ENCODE peak calls at places on chromosome 13, in eight cellular contexts. One of them, this sample, is unnamed.

GRCh38 chr13:45833663-45834062 is 17.9 kb downstream of the SIAH3 start:
- DNase-seq in CD8-positive, alpha-beta T cell: no peak
- DNase-seq in stimulated activated CD4-positive, alpha-beta T cell treated with anti-CD3 and anti-CD28 coated beads, Interleukin-15, amount 100 ng/mL, for 1 hour: no peak
- DNase-seq in RPMI7951: peak
- DNase-seq in naive thymus-derived CD4-positive, alpha-beta T cell: no peak
- DNase-seq in EH: peak
- DNase-seq in nucleus accumbens: no peak
- DNase-seq in heart left ventricle: no peak
- DNase-seq in this sample: no peak

GRCh38 chr13:104796581-104796980 is 1730.4 kb upstream of the SLC10A2 start:
- DNase-seq in CD8-positive, alpha-beta T cell: no peak
- DNase-seq in stimulated activated CD4-positive, alpha-beta T cell treated with anti-CD3 and anti-CD28 coated beads, Interleukin-15, amount 100 ng/mL, for 1 hour: no peak
- DNase-seq in RPMI7951: no peak
- DNase-seq in naive thymus-derived CD4-positive, alpha-beta T cell: no peak
- DNase-seq in EH: no peak
- DNase-seq in nucleus accumbens: no peak
- DNase-seq in heart left ventricle: no peak
- DNase-seq in this sample: no peak

GRCh38 chr13:103022328-103022727 is 43.9 kb downstream of the SLC10A2 start:
- DNase-seq in CD8-positive, alpha-beta T cell: no peak
- DNase-seq in stimulated activated CD4-positive, alpha-beta T cell treated with anti-CD3 and anti-CD28 coated beads, Interleukin-15, amount 100 ng/mL, for 1 hour: no peak
- DNase-seq in RPMI7951: no peak
- DNase-seq in naive thymus-derived CD4-positive, alpha-beta T cell: no peak
- DNase-seq in EH: peak
- DNase-seq in nucleus accumbens: no peak
- DNase-seq in heart left ventricle: no peak
- DNase-seq in this sample: no peak

GRCh38 chr13:24654741-24655140 is 25.5 kb upstream of the ATP12A start:
- DNase-seq in CD8-positive, alpha-beta T cell: no peak
- DNase-seq in stimulated activated CD4-positive, alpha-beta T cell treated with anti-CD3 and anti-CD28 coated beads, Interleukin-15, amount 100 ng/mL, for 1 hour: no peak
- DNase-seq in RPMI7951: no peak
- DNase-seq in naive thymus-derived CD4-positive, alpha-beta T cell: no peak
- DNase-seq in EH: no peak
- DNase-seq in nucleus accumbens: no peak
- DNase-seq in heart left ventricle: no peak
- DNase-seq in this sample: no peak

GRCh38 chr13:112903071-112903577 is 65.9 kb upstream of the MCF2L start:
- DNase-seq in CD8-positive, alpha-beta T cell: no peak
- DNase-seq in stimulated activated CD4-positive, alpha-beta T cell treated with anti-CD3 and anti-CD28 coated beads, Interleukin-15, amount 100 ng/mL, for 1 hour: no peak
- DNase-seq in RPMI7951: no peak
- DNase-seq in naive thymus-derived CD4-positive, alpha-beta T cell: no peak
- DNase-seq in EH: no peak
- DNase-seq in nucleus accumbens: no peak
- DNase-seq in heart left ventricle: no peak
- DNase-seq in this sample: no peak

GRCh38 chr13:113879506-113880360 is 15.9 kb upstream of the GAS6 start:
- DNase-seq in CD8-positive, alpha-beta T cell: peak
- DNase-seq in stimulated activated CD4-positive, alpha-beta T cell treated with anti-CD3 and anti-CD28 coated beads, Interleukin-15, amount 100 ng/mL, for 1 hour: no peak
- DNase-seq in RPMI7951: peak
- DNase-seq in naive thymus-derived CD4-positive, alpha-beta T cell: no peak
- DNase-seq in EH: no peak
- DNase-seq in nucleus accumbens: no peak
- DNase-seq in heart left ventricle: no peak
- DNase-seq in this sample: no peak

GRCh38 chr13:28470286-28470685 is 24.6 kb downstream of the FLT1 start:
- DNase-seq in CD8-positive, alpha-beta T cell: no peak
- DNase-seq in stimulated activated CD4-positive, alpha-beta T cell treated with anti-CD3 and anti-CD28 coated beads, Interleukin-15, amount 100 ng/mL, for 1 hour: no peak
- DNase-seq in RPMI7951: no peak
- DNase-seq in naive thymus-derived CD4-positive, alpha-beta T cell: no peak
- DNase-seq in EH: peak
- DNase-seq in nucleus accumbens: no peak
- DNase-seq in heart left ventricle: no peak
- DNase-seq in this sample: no peak

GRCh38 chr13:30997697-30998547 is 65.5 kb downstream of the TEX26 start:
- DNase-seq in CD8-positive, alpha-beta T cell: no peak
- DNase-seq in stimulated activated CD4-positive, alpha-beta T cell treated with anti-CD3 and anti-CD28 coated beads, Interleukin-15, amount 100 ng/mL, for 1 hour: no peak
- DNase-seq in RPMI7951: no peak
- DNase-seq in naive thymus-derived CD4-positive, alpha-beta T cell: no peak
- DNase-seq in EH: no peak
- DNase-seq in nucleus accumbens: no peak
- DNase-seq in heart left ventricle: peak
- DNase-seq in this sample: no peak

GRCh38 chr13:98155475-98156111 is 12.7 kb downstream of the FARP1 start:
- DNase-seq in CD8-positive, alpha-beta T cell: no peak
- DNase-seq in stimulated activated CD4-positive, alpha-beta T cell treated with anti-CD3 and anti-CD28 coated beads, Interleukin-15, amount 100 ng/mL, for 1 hour: no peak
- DNase-seq in RPMI7951: peak
- DNase-seq in naive thymus-derived CD4-positive, alpha-beta T cell: no peak
- DNase-seq in EH: peak
- DNase-seq in nucleus accumbens: no peak
- DNase-seq in heart left ventricle: no peak
- DNase-seq in this sample: no peak

GRCh38 chr13:110676057-110676510 is 29.8 kb downstream of the CARS2 start:
- DNase-seq in CD8-positive, alpha-beta T cell: no peak
- DNase-seq in stimulated activated CD4-positive, alpha-beta T cell treated with anti-CD3 and anti-CD28 coated beads, Interleukin-15, amount 100 ng/mL, for 1 hour: no peak
- DNase-seq in RPMI7951: no peak
- DNase-seq in naive thymus-derived CD4-positive, alpha-beta T cell: no peak
- DNase-seq in EH: no peak
- DNase-seq in nucleus accumbens: no peak
- DNase-seq in heart left ventricle: no peak
- DNase-seq in this sample: no peak

GRCh38 chr13:69292789-69293425 is 814.7 kb upstream of the ATXN8OS start:
- DNase-seq in CD8-positive, alpha-beta T cell: no peak
- DNase-seq in stimulated activated CD4-positive, alpha-beta T cell treated with anti-CD3 and anti-CD28 coated beads, Interleukin-15, amount 100 ng/mL, for 1 hour: no peak
- DNase-seq in RPMI7951: no peak
- DNase-seq in naive thymus-derived CD4-positive, alpha-beta T cell: no peak
- DNase-seq in EH: no peak
- DNase-seq in nucleus accumbens: no peak
- DNase-seq in heart left ventricle: no peak
- DNase-seq in this sample: no peak

GRCh38 chr13:74171621-74172020 is 37.4 kb upstream of the KLF12 start:
- DNase-seq in CD8-positive, alpha-beta T cell: no peak
- DNase-seq in stimulated activated CD4-positive, alpha-beta T cell treated with anti-CD3 and anti-CD28 coated beads, Interleukin-15, amount 100 ng/mL, for 1 hour: no peak
- DNase-seq in RPMI7951: no peak
- DNase-seq in naive thymus-derived CD4-positive, alpha-beta T cell: no peak
- DNase-seq in EH: no peak
- DNase-seq in nucleus accumbens: no peak
- DNase-seq in heart left ventricle: no peak
- DNase-seq in this sample: no peak

GRCh38 chr13:109389892-109390345 is 396.5 kb downstream of the IRS2 start:
- DNase-seq in CD8-positive, alpha-beta T cell: no peak
- DNase-seq in stimulated activated CD4-positive, alpha-beta T cell treated with anti-CD3 and anti-CD28 coated beads, Interleukin-15, amount 100 ng/mL, for 1 hour: no peak
- DNase-seq in RPMI7951: no peak
- DNase-seq in naive thymus-derived CD4-positive, alpha-beta T cell: no peak
- DNase-seq in EH: peak
- DNase-seq in nucleus accumbens: no peak
- DNase-seq in heart left ventricle: no peak
- DNase-seq in this sample: no peak

GRCh38 chr13:99357920-99358319 is 50.7 kb upstream of the GPR183 start:
- DNase-seq in CD8-positive, alpha-beta T cell: no peak
- DNase-seq in stimulated activated CD4-positive, alpha-beta T cell treated with anti-CD3 and anti-CD28 coated beads, Interleukin-15, amount 100 ng/mL, for 1 hour: no peak
- DNase-seq in RPMI7951: no peak
- DNase-seq in naive thymus-derived CD4-positive, alpha-beta T cell: no peak
- DNase-seq in EH: no peak
- DNase-seq in nucleus accumbens: no peak
- DNase-seq in heart left ventricle: no peak
- DNase-seq in this sample: no peak

GRCh38 chr13:95298169-95298940 is 2.9 kb downstream of the ABCC4 start:
- DNase-seq in CD8-positive, alpha-beta T cell: no peak
- DNase-seq in stimulated activated CD4-positive, alpha-beta T cell treated with anti-CD3 and anti-CD28 coated beads, Interleukin-15, amount 100 ng/mL, for 1 hour: no peak
- DNase-seq in RPMI7951: no peak
- DNase-seq in naive thymus-derived CD4-positive, alpha-beta T cell: no peak
- DNase-seq in EH: no peak
- DNase-seq in nucleus accumbens: no peak
- DNase-seq in heart left ventricle: no peak
- DNase-seq in this sample: no peak

GRCh38 chr13:60759499-60759898 is 362.5 kb downstream of the TDRD3 start:
- DNase-seq in CD8-positive, alpha-beta T cell: no peak
- DNase-seq in stimulated activated CD4-positive, alpha-beta T cell treated with anti-CD3 and anti-CD28 coated beads, Interleukin-15, amount 100 ng/mL, for 1 hour: no peak
- DNase-seq in RPMI7951: no peak
- DNase-seq in naive thymus-derived CD4-positive, alpha-beta T cell: no peak
- DNase-seq in EH: no peak
- DNase-seq in nucleus accumbens: no peak
- DNase-seq in heart left ventricle: no peak
- DNase-seq in this sample: no peak

GRCh38 chr13:96993660-96994029 is 631 bp downstream of the OXGR1 start:
- DNase-seq in CD8-positive, alpha-beta T cell: no peak
- DNase-seq in stimulated activated CD4-positive, alpha-beta T cell treated with anti-CD3 and anti-CD28 coated beads, Interleukin-15, amount 100 ng/mL, for 1 hour: no peak
- DNase-seq in RPMI7951: no peak
- DNase-seq in naive thymus-derived CD4-positive, alpha-beta T cell: no peak
- DNase-seq in EH: no peak
- DNase-seq in nucleus accumbens: no peak
- DNase-seq in heart left ventricle: no peak
- DNase-seq in this sample: no peak

GRCh38 chr13:35225582-35225981 is 250.9 kb downstream of the MAB21L1 start:
- DNase-seq in CD8-positive, alpha-beta T cell: no peak
- DNase-seq in stimulated activated CD4-positive, alpha-beta T cell treated with anti-CD3 and anti-CD28 coated beads, Interleukin-15, amount 100 ng/mL, for 1 hour: no peak
- DNase-seq in RPMI7951: no peak
- DNase-seq in naive thymus-derived CD4-positive, alpha-beta T cell: no peak
- DNase-seq in EH: no peak
- DNase-seq in nucleus accumbens: no peak
- DNase-seq in heart left ventricle: no peak
- DNase-seq in this sample: no peak

GRCh38 chr13:79405831-79406596 is at the start of gene RBM26:
- DNase-seq in CD8-positive, alpha-beta T cell: peak
- DNase-seq in stimulated activated CD4-positive, alpha-beta T cell treated with anti-CD3 and anti-CD28 coated beads, Interleukin-15, amount 100 ng/mL, for 1 hour: peak
- DNase-seq in RPMI7951: peak
- DNase-seq in naive thymus-derived CD4-positive, alpha-beta T cell: peak
- DNase-seq in EH: peak
- DNase-seq in nucleus accumbens: peak
- DNase-seq in heart left ventricle: peak
- DNase-seq in this sample: peak

GRCh38 chr13:71880753-71881541 is 13.9 kb upstream of the DACH1 start:
- DNase-seq in CD8-positive, alpha-beta T cell: no peak
- DNase-seq in stimulated activated CD4-positive, alpha-beta T cell treated with anti-CD3 and anti-CD28 coated beads, Interleukin-15, amount 100 ng/mL, for 1 hour: no peak
- DNase-seq in RPMI7951: no peak
- DNase-seq in naive thymus-derived CD4-positive, alpha-beta T cell: no peak
- DNase-seq in EH: no peak
- DNase-seq in nucleus accumbens: no peak
- DNase-seq in heart left ventricle: no peak
- DNase-seq in this sample: no peak

GRCh38 chr13:98428256-98428966 is 148.5 kb downstream of the STK24 start:
- DNase-seq in CD8-positive, alpha-beta T cell: no peak
- DNase-seq in stimulated activated CD4-positive, alpha-beta T cell treated with anti-CD3 and anti-CD28 coated beads, Interleukin-15, amount 100 ng/mL, for 1 hour: no peak
- DNase-seq in RPMI7951: no peak
- DNase-seq in naive thymus-derived CD4-positive, alpha-beta T cell: no peak
- DNase-seq in EH: no peak
- DNase-seq in nucleus accumbens: no peak
- DNase-seq in heart left ventricle: no peak
- DNase-seq in this sample: no peak

GRCh38 chr13:73275163-73275562 is 216.4 kb downstream of the KLF5 start:
- DNase-seq in CD8-positive, alpha-beta T cell: no peak
- DNase-seq in stimulated activated CD4-positive, alpha-beta T cell treated with anti-CD3 and anti-CD28 coated beads, Interleukin-15, amount 100 ng/mL, for 1 hour: no peak
- DNase-seq in RPMI7951: no peak
- DNase-seq in naive thymus-derived CD4-positive, alpha-beta T cell: no peak
- DNase-seq in EH: no peak
- DNase-seq in nucleus accumbens: no peak
- DNase-seq in heart left ventricle: no peak
- DNase-seq in this sample: no peak

GRCh38 chr13:99062593-99062992 is 84.7 kb upstream of the DOCK9 start:
- DNase-seq in CD8-positive, alpha-beta T cell: no peak
- DNase-seq in stimulated activated CD4-positive, alpha-beta T cell treated with anti-CD3 and anti-CD28 coated beads, Interleukin-15, amount 100 ng/mL, for 1 hour: no peak
- DNase-seq in RPMI7951: peak
- DNase-seq in naive thymus-derived CD4-positive, alpha-beta T cell: no peak
- DNase-seq in EH: peak
- DNase-seq in nucleus accumbens: no peak
- DNase-seq in heart left ventricle: no peak
- DNase-seq in this sample: no peak

GRCh38 chr13:101698400-101698799 is 245.9 kb downstream of the ITGBL1 start:
- DNase-seq in CD8-positive, alpha-beta T cell: no peak
- DNase-seq in stimulated activated CD4-positive, alpha-beta T cell treated with anti-CD3 and anti-CD28 coated beads, Interleukin-15, amount 100 ng/mL, for 1 hour: no peak
- DNase-seq in RPMI7951: peak
- DNase-seq in naive thymus-derived CD4-positive, alpha-beta T cell: no peak
- DNase-seq in EH: peak
- DNase-seq in nucleus accumbens: no peak
- DNase-seq in heart left ventricle: no peak
- DNase-seq in this sample: no peak

GRCh38 chr13:29182216-29182615 is 362.1 kb downstream of the MTUS2 start:
- DNase-seq in CD8-positive, alpha-beta T cell: no peak
- DNase-seq in stimulated activated CD4-positive, alpha-beta T cell treated with anti-CD3 and anti-CD28 coated beads, Interleukin-15, amount 100 ng/mL, for 1 hour: no peak
- DNase-seq in RPMI7951: no peak
- DNase-seq in naive thymus-derived CD4-positive, alpha-beta T cell: no peak
- DNase-seq in EH: no peak
- DNase-seq in nucleus accumbens: no peak
- DNase-seq in heart left ventricle: no peak
- DNase-seq in this sample: no peak

GRCh38 chr13:87884874-87885273 is 213.7 kb downstream of the SLITRK5 start:
- DNase-seq in CD8-positive, alpha-beta T cell: no peak
- DNase-seq in stimulated activated CD4-positive, alpha-beta T cell treated with anti-CD3 and anti-CD28 coated beads, Interleukin-15, amount 100 ng/mL, for 1 hour: no peak
- DNase-seq in RPMI7951: no peak
- DNase-seq in naive thymus-derived CD4-positive, alpha-beta T cell: no peak
- DNase-seq in EH: no peak
- DNase-seq in nucleus accumbens: no peak
- DNase-seq in heart left ventricle: no peak
- DNase-seq in this sample: no peak

GRCh38 chr13:101618440-101619187 is 166.1 kb downstream of the ITGBL1 start:
- DNase-seq in CD8-positive, alpha-beta T cell: no peak
- DNase-seq in stimulated activated CD4-positive, alpha-beta T cell treated with anti-CD3 and anti-CD28 coated beads, Interleukin-15, amount 100 ng/mL, for 1 hour: no peak
- DNase-seq in RPMI7951: peak
- DNase-seq in naive thymus-derived CD4-positive, alpha-beta T cell: no peak
- DNase-seq in EH: no peak
- DNase-seq in nucleus accumbens: no peak
- DNase-seq in heart left ventricle: no peak
- DNase-seq in this sample: no peak

GRCh38 chr13:113090806-113091205 is 14.8 kb upstream of the F7 start:
- DNase-seq in CD8-positive, alpha-beta T cell: no peak
- DNase-seq in stimulated activated CD4-positive, alpha-beta T cell treated with anti-CD3 and anti-CD28 coated beads, Interleukin-15, amount 100 ng/mL, for 1 hour: no peak
- DNase-seq in RPMI7951: no peak
- DNase-seq in naive thymus-derived CD4-positive, alpha-beta T cell: no peak
- DNase-seq in EH: no peak
- DNase-seq in nucleus accumbens: no peak
- DNase-seq in heart left ventricle: peak
- DNase-seq in this sample: no peak

GRCh38 chr13:38226496-38226895 is 123.2 kb upstream of the UFM1 start:
- DNase-seq in CD8-positive, alpha-beta T cell: no peak
- DNase-seq in stimulated activated CD4-positive, alpha-beta T cell treated with anti-CD3 and anti-CD28 coated beads, Interleukin-15, amount 100 ng/mL, for 1 hour: no peak
- DNase-seq in RPMI7951: no peak
- DNase-seq in naive thymus-derived CD4-positive, alpha-beta T cell: no peak
- DNase-seq in EH: no peak
- DNase-seq in nucleus accumbens: no peak
- DNase-seq in heart left ventricle: no peak
- DNase-seq in this sample: no peak

This sample was measured in activated naive CD4-positive, alpha-beta T cell treated with anti-CD3 and anti-CD28 coated beads, Interleukin-2, amount 50 U/mL, for 72 hours.